ENCODE peak calls at places on chromosomes 12 and 14, in nine cellular contexts. C is midbrain, F is NCI-H774, Z is substantia nigra, P is GM10248, H is amniotic stem cell, B is hypothalamus, R is kidney glomerular epithelial cell, E is GM04504. T is an unnamed sample.
A peak's percentile ranks its signal among the peaks of the same experiment; 100 is the strongest.

GRCh38 chr12:13376627-13377373 is 180.3 kb downstream of the EMP1 start:
- DNase-seq in C (no peak), F (no peak), Z (no peak), P (no peak), H (no peak), B (no peak), R (no peak), E (no peak), T (no peak)

GRCh38 chr12:46430340-46430948 is 57.9 kb upstream of the SLC38A2 start:
- DNase-seq in C (no peak), F (no peak), Z (no peak), P (peak; percentile 16), H (peak; percentile 24), B (no peak), R (peak; percentile 87), E (peak; percentile 52), T (peak; percentile 47)

GRCh38 chr12:86256169-86256568 is at the start of gene MGAT4C:
- DNase-seq in C (no peak), F (peak; percentile 97), Z (no peak), P (no peak), H (no peak), B (no peak), R (peak; percentile 41), E (no peak), T (no peak)

GRCh38 chr12:95739561-95740313 is 50.8 kb downstream of the NTN4 start:
- DNase-seq in C (peak; percentile 39), F (no peak), Z (no peak), P (no peak), H (no peak), B (peak; percentile 15), R (no peak), E (no peak), T (no peak)

GRCh38 chr12:116958402-116959197 is 47.9 kb downstream of the FBXW8 start:
- DNase-seq in C (no peak), F (no peak), Z (no peak), P (no peak), H (no peak), B (no peak), R (no peak), E (no peak), T (no peak)

GRCh38 chr14:61565836-61566536 is 129.3 kb upstream of the HIF1A start:
- DNase-seq in C (no peak), F (no peak), Z (no peak), P (no peak), H (peak; percentile 31), B (no peak), R (no peak), E (peak; percentile 69), T (peak; percentile 87)

GRCh38 chr12:3595721-3596120 is 104.7 kb downstream of the PRMT8 start:
- DNase-seq in C (no peak), F (no peak), Z (no peak), P (no peak), H (no peak), B (no peak), R (no peak), E (no peak), T (no peak)

GRCh38 chr14:104680806-104681688 is 8.4 kb upstream of the INF2 start:
- DNase-seq in C (peak; percentile 86), F (no peak), Z (peak; percentile 62), P (peak; percentile 72), H (peak; percentile 77), B (peak; percentile 78), R (peak; percentile 67), E (peak; percentile 62), T (no peak)

GRCh38 chr12:51480978-51481377 is 56.3 kb downstream of the SLC4A8 start:
- DNase-seq in C (no peak), F (no peak), Z (no peak), P (peak; percentile 34), H (no peak), B (no peak), R (no peak), E (no peak), T (no peak)

GRCh38 chr14:85437143-85437542 is 92.8 kb upstream of the FLRT2 start:
- DNase-seq in C (no peak), F (no peak), Z (no peak), P (no peak), H (no peak), B (no peak), R (peak; percentile 95), E (peak; percentile 26), T (no peak)

GRCh38 chr12:94258593-94258992 is 110.2 kb downstream of the PLXNC1 start:
- DNase-seq in C (no peak), F (no peak), Z (no peak), P (no peak), H (no peak), B (no peak), R (no peak), E (no peak), T (no peak)

GRCh38 chr12:31591308-31591901 is 469 bp upstream of the DENND5B start:
- DNase-seq in C (peak; percentile 71), F (peak; percentile 46), Z (peak; percentile 44), P (peak; percentile 38), H (no peak), B (peak; percentile 15), R (peak; percentile 22), E (no peak), T (no peak)

GRCh38 chr12:6553051-6553868 is 2.6 kb downstream of the IFFO1 start:
- DNase-seq in C (peak; percentile 33), F (no peak), Z (no peak), P (no peak), H (peak; percentile 72), B (peak; percentile 30), R (no peak), E (peak; percentile 92), T (no peak)

GRCh38 chr12:57541717-57542116 is 5.3 kb downstream of the DCTN2 start:
- DNase-seq in C (no peak), F (no peak), Z (no peak), P (no peak), H (no peak), B (no peak), R (no peak), E (no peak), T (no peak)

GRCh38 chr12:12331896-12332295 is 18.1 kb downstream of the MANSC1 start:
- DNase-seq in C (no peak), F (peak; percentile 10), Z (no peak), P (no peak), H (no peak), B (no peak), R (no peak), E (no peak), T (no peak)

GRCh38 chr12:78431931-78432330 is 432.6 kb upstream of the SYT1 start:
- DNase-seq in C (no peak), F (no peak), Z (no peak), P (no peak), H (no peak), B (no peak), R (no peak), E (no peak), T (no peak)

GRCh38 chr12:27345376-27345775 is 12.7 kb downstream of the BMAL2 start:
- DNase-seq in C (no peak), F (no peak), Z (no peak), P (no peak), H (no peak), B (no peak), R (no peak), E (no peak), T (no peak)

GRCh38 chr14:75542585-75543091 is 20.4 kb downstream of the BATF start:
- DNase-seq in C (no peak), F (no peak), Z (peak; percentile 11), P (peak; percentile 82), H (no peak), B (peak; percentile 13), R (no peak), E (no peak), T (peak; percentile 4)

GRCh38 chr12:105425263-105426174 is 95.0 kb downstream of the C12orf75 start:
- DNase-seq in C (no peak), F (no peak), Z (no peak), P (no peak), H (no peak), B (no peak), R (no peak), E (no peak), T (no peak)

GRCh38 chr14:59310644-59311043 is 122.2 kb downstream of the DAAM1 start:
- DNase-seq in C (no peak), F (no peak), Z (no peak), P (no peak), H (no peak), B (no peak), R (peak; percentile 59), E (no peak), T (no peak)